ENCODE peak calls at places on chromosomes 5 and 9, in nine cellular contexts. One of them, this sample, is unnamed.

GRCh38 chr9:87206064-87206661 is 258.9 kb upstream of the GAS1 start:
- DNase-seq in central memory CD8-positive, alpha-beta T cell: no peak
- DNase-seq in hypothalamus: no peak
- DNase-seq in PC-9: no peak
- DNase-seq in stimulated activated CD4-positive, alpha-beta T cell treated with anti-CD3 and anti-CD28 coated beads, Interleukin-4, amount 100 ng/mL, for 1 hour: no peak
- DNase-seq in MV-4-11: peak
- DNase-seq in foreskin fibroblast: peak
- DNase-seq in HT-29: no peak
- DNase-seq in heart left ventricle: no peak
- DNase-seq in this sample: no peak

GRCh38 chr5:73213566-73213998 is 40.6 kb downstream of the TMEM174 start:
- DNase-seq in central memory CD8-positive, alpha-beta T cell: no peak
- DNase-seq in hypothalamus: no peak
- DNase-seq in PC-9: no peak
- DNase-seq in stimulated activated CD4-positive, alpha-beta T cell treated with anti-CD3 and anti-CD28 coated beads, Interleukin-4, amount 100 ng/mL, for 1 hour: no peak
- DNase-seq in MV-4-11: no peak
- DNase-seq in foreskin fibroblast: peak
- DNase-seq in HT-29: no peak
- DNase-seq in heart left ventricle: no peak
- DNase-seq in this sample: no peak

GRCh38 chr5:150397749-150398431 is 14.8 kb downstream of the CD74 start:
- DNase-seq in central memory CD8-positive, alpha-beta T cell: no peak
- DNase-seq in hypothalamus: no peak
- DNase-seq in PC-9: no peak
- DNase-seq in stimulated activated CD4-positive, alpha-beta T cell treated with anti-CD3 and anti-CD28 coated beads, Interleukin-4, amount 100 ng/mL, for 1 hour: no peak
- DNase-seq in MV-4-11: no peak
- DNase-seq in foreskin fibroblast: peak
- DNase-seq in HT-29: no peak
- DNase-seq in heart left ventricle: peak
- DNase-seq in this sample: no peak

GRCh38 chr5:78811121-78811832 is 162.7 kb upstream of the LHFPL2 start:
- DNase-seq in central memory CD8-positive, alpha-beta T cell: no peak
- DNase-seq in hypothalamus: no peak
- DNase-seq in PC-9: no peak
- DNase-seq in stimulated activated CD4-positive, alpha-beta T cell treated with anti-CD3 and anti-CD28 coated beads, Interleukin-4, amount 100 ng/mL, for 1 hour: no peak
- DNase-seq in MV-4-11: no peak
- DNase-seq in foreskin fibroblast: peak
- DNase-seq in HT-29: no peak
- DNase-seq in heart left ventricle: no peak
- DNase-seq in this sample: no peak

GRCh38 chr9:135299239-135299590 is 180.4 kb upstream of the PPP1R26 start:
- DNase-seq in central memory CD8-positive, alpha-beta T cell: no peak
- DNase-seq in hypothalamus: no peak
- DNase-seq in PC-9: no peak
- DNase-seq in stimulated activated CD4-positive, alpha-beta T cell treated with anti-CD3 and anti-CD28 coated beads, Interleukin-4, amount 100 ng/mL, for 1 hour: no peak
- DNase-seq in MV-4-11: no peak
- DNase-seq in foreskin fibroblast: no peak
- DNase-seq in HT-29: no peak
- DNase-seq in heart left ventricle: no peak
- DNase-seq in this sample: no peak

GRCh38 chr5:179870403-179870903 is 11.8 kb upstream of the MRNIP start:
- DNase-seq in central memory CD8-positive, alpha-beta T cell: no peak
- DNase-seq in hypothalamus: peak
- DNase-seq in PC-9: no peak
- DNase-seq in stimulated activated CD4-positive, alpha-beta T cell treated with anti-CD3 and anti-CD28 coated beads, Interleukin-4, amount 100 ng/mL, for 1 hour: no peak
- DNase-seq in MV-4-11: peak
- DNase-seq in foreskin fibroblast: no peak
- DNase-seq in HT-29: peak
- DNase-seq in heart left ventricle: peak
- DNase-seq in this sample: peak

GRCh38 chr5:119178435-119178834 is 107.5 kb downstream of the DMXL1 start:
- DNase-seq in central memory CD8-positive, alpha-beta T cell: no peak
- DNase-seq in hypothalamus: no peak
- DNase-seq in PC-9: no peak
- DNase-seq in stimulated activated CD4-positive, alpha-beta T cell treated with anti-CD3 and anti-CD28 coated beads, Interleukin-4, amount 100 ng/mL, for 1 hour: no peak
- DNase-seq in MV-4-11: no peak
- DNase-seq in foreskin fibroblast: no peak
- DNase-seq in HT-29: no peak
- DNase-seq in heart left ventricle: no peak
- DNase-seq in this sample: no peak

GRCh38 chr9:14347408-14348224 is 33.7 kb upstream of the NFIB start:
- DNase-seq in central memory CD8-positive, alpha-beta T cell: no peak
- DNase-seq in hypothalamus: peak
- DNase-seq in PC-9: no peak
- DNase-seq in stimulated activated CD4-positive, alpha-beta T cell treated with anti-CD3 and anti-CD28 coated beads, Interleukin-4, amount 100 ng/mL, for 1 hour: no peak
- DNase-seq in MV-4-11: no peak
- DNase-seq in foreskin fibroblast: peak
- DNase-seq in HT-29: no peak
- DNase-seq in heart left ventricle: peak
- DNase-seq in this sample: peak

GRCh38 chr9:34256104-34256503 is 73.0 kb downstream of the KIF24 start:
- DNase-seq in central memory CD8-positive, alpha-beta T cell: no peak
- DNase-seq in hypothalamus: no peak
- DNase-seq in PC-9: no peak
- DNase-seq in stimulated activated CD4-positive, alpha-beta T cell treated with anti-CD3 and anti-CD28 coated beads, Interleukin-4, amount 100 ng/mL, for 1 hour: no peak
- DNase-seq in MV-4-11: no peak
- DNase-seq in foreskin fibroblast: peak
- DNase-seq in HT-29: no peak
- DNase-seq in heart left ventricle: peak
- DNase-seq in this sample: no peak

GRCh38 chr5:125011982-125012381 is 265.5 kb upstream of the ZNF608 start:
- DNase-seq in central memory CD8-positive, alpha-beta T cell: no peak
- DNase-seq in hypothalamus: no peak
- DNase-seq in PC-9: no peak
- DNase-seq in stimulated activated CD4-positive, alpha-beta T cell treated with anti-CD3 and anti-CD28 coated beads, Interleukin-4, amount 100 ng/mL, for 1 hour: no peak
- DNase-seq in MV-4-11: no peak
- DNase-seq in foreskin fibroblast: no peak
- DNase-seq in HT-29: no peak
- DNase-seq in heart left ventricle: no peak
- DNase-seq in this sample: no peak

GRCh38 chr9:130857864-130858730 is 23.0 kb downstream of the ABL1 start:
- DNase-seq in central memory CD8-positive, alpha-beta T cell: no peak
- DNase-seq in hypothalamus: no peak
- DNase-seq in PC-9: no peak
- DNase-seq in stimulated activated CD4-positive, alpha-beta T cell treated with anti-CD3 and anti-CD28 coated beads, Interleukin-4, amount 100 ng/mL, for 1 hour: no peak
- DNase-seq in MV-4-11: no peak
- DNase-seq in foreskin fibroblast: peak
- DNase-seq in HT-29: no peak
- DNase-seq in heart left ventricle: peak
- DNase-seq in this sample: no peak

GRCh38 chr5:528625-529511 is 4.6 kb upstream of the SLC9A3 start:
- DNase-seq in central memory CD8-positive, alpha-beta T cell: no peak
- DNase-seq in hypothalamus: no peak
- DNase-seq in PC-9: no peak
- DNase-seq in stimulated activated CD4-positive, alpha-beta T cell treated with anti-CD3 and anti-CD28 coated beads, Interleukin-4, amount 100 ng/mL, for 1 hour: no peak
- DNase-seq in MV-4-11: no peak
- DNase-seq in foreskin fibroblast: no peak
- DNase-seq in HT-29: no peak
- DNase-seq in heart left ventricle: peak
- DNase-seq in this sample: no peak

GRCh38 chr5:92207156-92207555 is 824.0 kb upstream of the ARRDC3 start:
- DNase-seq in central memory CD8-positive, alpha-beta T cell: no peak
- DNase-seq in hypothalamus: no peak
- DNase-seq in PC-9: no peak
- DNase-seq in stimulated activated CD4-positive, alpha-beta T cell treated with anti-CD3 and anti-CD28 coated beads, Interleukin-4, amount 100 ng/mL, for 1 hour: no peak
- DNase-seq in MV-4-11: no peak
- DNase-seq in foreskin fibroblast: peak
- DNase-seq in HT-29: no peak
- DNase-seq in heart left ventricle: no peak
- DNase-seq in this sample: no peak

GRCh38 chr5:76701298-76701697 is 14.6 kb upstream of the F2R start:
- DNase-seq in central memory CD8-positive, alpha-beta T cell: no peak
- DNase-seq in hypothalamus: no peak
- DNase-seq in PC-9: peak
- DNase-seq in stimulated activated CD4-positive, alpha-beta T cell treated with anti-CD3 and anti-CD28 coated beads, Interleukin-4, amount 100 ng/mL, for 1 hour: no peak
- DNase-seq in MV-4-11: peak
- DNase-seq in foreskin fibroblast: peak
- DNase-seq in HT-29: no peak
- DNase-seq in heart left ventricle: no peak
- DNase-seq in this sample: no peak

GRCh38 chr9:137075275-137075775 is 2.0 kb upstream of the UAP1L1 start:
- DNase-seq in central memory CD8-positive, alpha-beta T cell: no peak
- DNase-seq in hypothalamus: no peak
- DNase-seq in PC-9: peak
- DNase-seq in stimulated activated CD4-positive, alpha-beta T cell treated with anti-CD3 and anti-CD28 coated beads, Interleukin-4, amount 100 ng/mL, for 1 hour: no peak
- DNase-seq in MV-4-11: peak
- DNase-seq in foreskin fibroblast: no peak
- DNase-seq in HT-29: no peak
- DNase-seq in heart left ventricle: no peak
- DNase-seq in this sample: no peak

GRCh38 chr9:120875954-120876841 is 790 bp downstream of the PHF19 start:
- DNase-seq in central memory CD8-positive, alpha-beta T cell: peak
- DNase-seq in hypothalamus: peak
- DNase-seq in PC-9: peak
- DNase-seq in stimulated activated CD4-positive, alpha-beta T cell treated with anti-CD3 and anti-CD28 coated beads, Interleukin-4, amount 100 ng/mL, for 1 hour: peak
- DNase-seq in MV-4-11: peak
- DNase-seq in foreskin fibroblast: peak
- DNase-seq in HT-29: peak
- DNase-seq in heart left ventricle: peak
- DNase-seq in this sample: peak

GRCh38 chr5:107285772-107286171 is 385.0 kb downstream of the EFNA5 start:
- DNase-seq in central memory CD8-positive, alpha-beta T cell: no peak
- DNase-seq in hypothalamus: no peak
- DNase-seq in PC-9: no peak
- DNase-seq in stimulated activated CD4-positive, alpha-beta T cell treated with anti-CD3 and anti-CD28 coated beads, Interleukin-4, amount 100 ng/mL, for 1 hour: no peak
- DNase-seq in MV-4-11: no peak
- DNase-seq in foreskin fibroblast: no peak
- DNase-seq in HT-29: no peak
- DNase-seq in heart left ventricle: no peak
- DNase-seq in this sample: no peak

GRCh38 chr5:84249918-84250635 is 134.6 kb downstream of the EDIL3 start:
- DNase-seq in central memory CD8-positive, alpha-beta T cell: no peak
- DNase-seq in hypothalamus: no peak
- DNase-seq in PC-9: no peak
- DNase-seq in stimulated activated CD4-positive, alpha-beta T cell treated with anti-CD3 and anti-CD28 coated beads, Interleukin-4, amount 100 ng/mL, for 1 hour: no peak
- DNase-seq in MV-4-11: no peak
- DNase-seq in foreskin fibroblast: peak
- DNase-seq in HT-29: no peak
- DNase-seq in heart left ventricle: no peak
- DNase-seq in this sample: no peak

GRCh38 chr9:129676287-129676686 is 10.8 kb downstream of the PRRX2 start:
- DNase-seq in central memory CD8-positive, alpha-beta T cell: no peak
- DNase-seq in hypothalamus: no peak
- DNase-seq in PC-9: no peak
- DNase-seq in stimulated activated CD4-positive, alpha-beta T cell treated with anti-CD3 and anti-CD28 coated beads, Interleukin-4, amount 100 ng/mL, for 1 hour: no peak
- DNase-seq in MV-4-11: no peak
- DNase-seq in foreskin fibroblast: no peak
- DNase-seq in HT-29: no peak
- DNase-seq in heart left ventricle: no peak
- DNase-seq in this sample: no peak

GRCh38 chr9:20624201-20625002 is 2.1 kb upstream of the MLLT3 start:
- DNase-seq in central memory CD8-positive, alpha-beta T cell: no peak
- DNase-seq in hypothalamus: no peak
- DNase-seq in PC-9: peak
- DNase-seq in stimulated activated CD4-positive, alpha-beta T cell treated with anti-CD3 and anti-CD28 coated beads, Interleukin-4, amount 100 ng/mL, for 1 hour: peak
- DNase-seq in MV-4-11: peak
- DNase-seq in foreskin fibroblast: peak
- DNase-seq in HT-29: peak
- DNase-seq in heart left ventricle: peak
- DNase-seq in this sample: peak

GRCh38 chr5:142784405-142784955 is 14.3 kb downstream of the ARHGAP26 start:
- DNase-seq in central memory CD8-positive, alpha-beta T cell: no peak
- DNase-seq in hypothalamus: no peak
- DNase-seq in PC-9: no peak
- DNase-seq in stimulated activated CD4-positive, alpha-beta T cell treated with anti-CD3 and anti-CD28 coated beads, Interleukin-4, amount 100 ng/mL, for 1 hour: no peak
- DNase-seq in MV-4-11: peak
- DNase-seq in foreskin fibroblast: peak
- DNase-seq in HT-29: no peak
- DNase-seq in heart left ventricle: no peak
- DNase-seq in this sample: no peak

GRCh38 chr5:30502277-30502676 is 691.2 kb upstream of the CDH6 start:
- DNase-seq in central memory CD8-positive, alpha-beta T cell: no peak
- DNase-seq in hypothalamus: no peak
- DNase-seq in PC-9: no peak
- DNase-seq in stimulated activated CD4-positive, alpha-beta T cell treated with anti-CD3 and anti-CD28 coated beads, Interleukin-4, amount 100 ng/mL, for 1 hour: no peak
- DNase-seq in MV-4-11: peak
- DNase-seq in foreskin fibroblast: peak
- DNase-seq in HT-29: no peak
- DNase-seq in heart left ventricle: no peak
- DNase-seq in this sample: no peak

GRCh38 chr5:65341835-65342234 is 139.9 kb downstream of the ADAMTS6 start:
- DNase-seq in central memory CD8-positive, alpha-beta T cell: no peak
- DNase-seq in hypothalamus: no peak
- DNase-seq in PC-9: no peak
- DNase-seq in stimulated activated CD4-positive, alpha-beta T cell treated with anti-CD3 and anti-CD28 coated beads, Interleukin-4, amount 100 ng/mL, for 1 hour: no peak
- DNase-seq in MV-4-11: no peak
- DNase-seq in foreskin fibroblast: no peak
- DNase-seq in HT-29: no peak
- DNase-seq in heart left ventricle: no peak
- DNase-seq in this sample: no peak

GRCh38 chr9:20561542-20561941 is 60.8 kb downstream of the MLLT3 start:
- DNase-seq in central memory CD8-positive, alpha-beta T cell: no peak
- DNase-seq in hypothalamus: no peak
- DNase-seq in PC-9: no peak
- DNase-seq in stimulated activated CD4-positive, alpha-beta T cell treated with anti-CD3 and anti-CD28 coated beads, Interleukin-4, amount 100 ng/mL, for 1 hour: no peak
- DNase-seq in MV-4-11: no peak
- DNase-seq in foreskin fibroblast: peak
- DNase-seq in HT-29: no peak
- DNase-seq in heart left ventricle: no peak
- DNase-seq in this sample: no peak

GRCh38 chr9:93114169-93114983 is 18.4 kb downstream of the CARD19 start:
- DNase-seq in central memory CD8-positive, alpha-beta T cell: no peak
- DNase-seq in hypothalamus: no peak
- DNase-seq in PC-9: peak
- DNase-seq in stimulated activated CD4-positive, alpha-beta T cell treated with anti-CD3 and anti-CD28 coated beads, Interleukin-4, amount 100 ng/mL, for 1 hour: no peak
- DNase-seq in MV-4-11: peak
- DNase-seq in foreskin fibroblast: no peak
- DNase-seq in HT-29: no peak
- DNase-seq in heart left ventricle: peak
- DNase-seq in this sample: peak

GRCh38 chr5:153965102-153965645 is 73.5 kb downstream of the FAM114A2 start:
- DNase-seq in central memory CD8-positive, alpha-beta T cell: no peak
- DNase-seq in hypothalamus: no peak
- DNase-seq in PC-9: no peak
- DNase-seq in stimulated activated CD4-positive, alpha-beta T cell treated with anti-CD3 and anti-CD28 coated beads, Interleukin-4, amount 100 ng/mL, for 1 hour: peak
- DNase-seq in MV-4-11: peak
- DNase-seq in foreskin fibroblast: peak
- DNase-seq in HT-29: peak
- DNase-seq in heart left ventricle: peak
- DNase-seq in this sample: peak

GRCh38 chr5:135718151-135718550 is 116.3 kb upstream of the SLC25A48 start:
- DNase-seq in central memory CD8-positive, alpha-beta T cell: no peak
- DNase-seq in hypothalamus: no peak
- DNase-seq in PC-9: no peak
- DNase-seq in stimulated activated CD4-positive, alpha-beta T cell treated with anti-CD3 and anti-CD28 coated beads, Interleukin-4, amount 100 ng/mL, for 1 hour: no peak
- DNase-seq in MV-4-11: peak
- DNase-seq in foreskin fibroblast: peak
- DNase-seq in HT-29: no peak
- DNase-seq in heart left ventricle: no peak
- DNase-seq in this sample: no peak

GRCh38 chr5:134467231-134467630 is 55.5 kb upstream of the CDKN2AIPNL start:
- DNase-seq in central memory CD8-positive, alpha-beta T cell: no peak
- DNase-seq in hypothalamus: no peak
- DNase-seq in PC-9: no peak
- DNase-seq in stimulated activated CD4-positive, alpha-beta T cell treated with anti-CD3 and anti-CD28 coated beads, Interleukin-4, amount 100 ng/mL, for 1 hour: no peak
- DNase-seq in MV-4-11: no peak
- DNase-seq in foreskin fibroblast: no peak
- DNase-seq in HT-29: no peak
- DNase-seq in heart left ventricle: no peak
- DNase-seq in this sample: no peak

GRCh38 chr9:90290716-90291485 is 351.7 kb downstream of the DIRAS2 start:
- DNase-seq in central memory CD8-positive, alpha-beta T cell: no peak
- DNase-seq in hypothalamus: no peak
- DNase-seq in PC-9: no peak
- DNase-seq in stimulated activated CD4-positive, alpha-beta T cell treated with anti-CD3 and anti-CD28 coated beads, Interleukin-4, amount 100 ng/mL, for 1 hour: no peak
- DNase-seq in MV-4-11: no peak
- DNase-seq in foreskin fibroblast: no peak
- DNase-seq in HT-29: no peak
- DNase-seq in heart left ventricle: no peak
- DNase-seq in this sample: no peak

GRCh38 chr9:109880276-109881169 is 100.5 kb downstream of the PALM2AKAP2 start:
- DNase-seq in central memory CD8-positive, alpha-beta T cell: no peak
- DNase-seq in hypothalamus: no peak
- DNase-seq in PC-9: no peak
- DNase-seq in stimulated activated CD4-positive, alpha-beta T cell treated with anti-CD3 and anti-CD28 coated beads, Interleukin-4, amount 100 ng/mL, for 1 hour: no peak
- DNase-seq in MV-4-11: no peak
- DNase-seq in foreskin fibroblast: peak
- DNase-seq in HT-29: peak
- DNase-seq in heart left ventricle: no peak
- DNase-seq in this sample: no peak

GRCh38 chr9:115694014-115694413 is 459.6 kb upstream of the PAPPA start:
- DNase-seq in central memory CD8-positive, alpha-beta T cell: no peak
- DNase-seq in hypothalamus: no peak
- DNase-seq in PC-9: peak
- DNase-seq in stimulated activated CD4-positive, alpha-beta T cell treated with anti-CD3 and anti-CD28 coated beads, Interleukin-4, amount 100 ng/mL, for 1 hour: no peak
- DNase-seq in MV-4-11: peak
- DNase-seq in foreskin fibroblast: peak
- DNase-seq in HT-29: peak
- DNase-seq in heart left ventricle: no peak
- DNase-seq in this sample: no peak